ENCODE peak calls at places on chromosomes 5 and 9, in five cellular contexts. A is psoas muscle, H is lower lobe of right lung, K is Peyer's patch, Z is heart right ventricle. Y is an unnamed sample. For H3K27me3, the result is how much of the 10 kb centered on the place peaks cover.

GRCh38 chr9:77547113-77547731 is 100.9 kb downstream of the GNA14 start:
- DNase-seq in A (no peak), H (no peak), K (no peak), Z (no peak), Y (no peak)

GRCh38 chr5:142221091-142221860 is 103.5 kb downstream of the SPRY4 start:
- DNase-seq in A (no peak), H (no peak), K (no peak), Z (no peak), Y (no peak)

GRCh38 chr5:141515141-141515540 is 26.3 kb downstream of the PCDHGC5 start:
- DNase-seq in A (no peak), H (no peak), K (no peak), Z (no peak), Y (no peak)

GRCh38 chr9:96164268-96164683 is 137.7 kb downstream of the HSD17B3 start:
- DNase-seq in A (no peak), H (no peak), K (peak), Z (no peak), Y (no peak)

GRCh38 chr9:86176468-86176867 is 77.1 kb upstream of the GOLM1 start:
- DNase-seq in A (no peak), H (no peak), K (peak), Z (no peak), Y (no peak)

GRCh38 chr5:68839019-68839552 is 254.7 kb upstream of the SLC30A5 start:
- DNase-seq in A (peak), H (no peak), K (no peak), Z (no peak), Y (no peak)

GRCh38 chr5:113909782-113910181 is 396.3 kb downstream of the YTHDC2 start:
- DNase-seq in A (no peak), H (no peak), K (no peak), Z (no peak), Y (no peak)

GRCh38 chr9:94933429-94933828 is 206.9 kb downstream of the AOPEP start:
- DNase-seq in A (no peak), H (no peak), K (no peak), Z (no peak), Y (no peak)

GRCh38 chr5:149442563-149443182 is 63.6 kb upstream of the IL17B start:
- DNase-seq in A (peak), H (peak), K (peak), Z (peak), Y (peak)

GRCh38 chr9:35515766-35516165 is 25.9 kb downstream of the RUSC2 start:
- DNase-seq in A (no peak), H (peak), K (no peak), Z (no peak), Y (no peak)

GRCh38 chr9:32011049-32011448 is 373.4 kb upstream of the ACO1 start:
- DNase-seq in A (no peak), H (no peak), K (no peak), Z (no peak), Y (no peak)

GRCh38 chr5:148455055-148455675 is 71.4 kb downstream of the FBXO38 start:
- DNase-seq in A (no peak), H (no peak), K (no peak), Z (no peak), Y (no peak)

GRCh38 chr5:389197-389821 is 53.7 kb upstream of the EXOC3 start:
- DNase-seq in A (no peak), H (no peak), K (no peak), Z (no peak), Y (peak)

GRCh38 chr5:171712616-171713015 is 73.0 kb upstream of the SMIM23 start:
- DNase-seq in A (no peak), H (no peak), K (no peak), Z (peak), Y (no peak)

GRCh38 chr5:142015781-142016533 is 3.1 kb upstream of the GNPDA1 start:
- DNase-seq in A (no peak), H (no peak), K (peak), Z (no peak), Y (no peak)

GRCh38 chr5:133338504-133339355 is 273.6 kb downstream of the FSTL4 start:
- DNase-seq in A (no peak), H (no peak), K (no peak), Z (no peak), Y (no peak)

GRCh38 chr5:167764650-167765289 is 526.7 kb upstream of the WWC1 start:
- DNase-seq in A (no peak), H (no peak), K (no peak), Z (no peak), Y (no peak)

GRCh38 chr9:70679845-70680244 is 265.4 kb upstream of the KLF9 start:
- DNase-seq in A (no peak), H (no peak), K (no peak), Z (no peak), Y (no peak)

GRCh38 chr5:138177936-138178515 is 404 bp downstream of the BRD8 start:
- DNase-seq in A (no peak), H (peak), K (peak), Z (peak), Y (no peak)

GRCh38 chr5:126872558-126873349 is 95.8 kb downstream of the LMNB1 start:
- DNase-seq in A (no peak), H (no peak), K (no peak), Z (no peak), Y (no peak)

GRCh38 chr5:172745406-172745805 is 25.6 kb downstream of the DUSP1 start:
- DNase-seq in A (no peak), H (no peak), K (no peak), Z (no peak), Y (no peak)

GRCh38 chr5:169435506-169436230 is 134.7 kb upstream of the SLIT3 start:
- DNase-seq in A (no peak), H (no peak), K (no peak), Z (no peak), Y (no peak)

GRCh38 chr9:127269440-127269839 is 4.9 kb downstream of the GARNL3 start:
- DNase-seq in A (no peak), H (no peak), K (no peak), Z (no peak), Y (no peak)

GRCh38 chr5:134561871-134562296 is 36.4 kb downstream of the JADE2 start:
- DNase-seq in A (no peak), H (no peak), K (no peak), Z (peak), Y (no peak)

GRCh38 chr9:6631207-6631512 is 14.4 kb downstream of the GLDC start:
- DNase-seq in A (no peak), H (no peak), K (no peak), Z (no peak), Y (no peak)

GRCh38 chr9:38008168-38009034 is 60.6 kb downstream of the SHB start:
- DNase-seq in A (no peak), H (peak), K (peak), Z (no peak), Y (no peak)

GRCh38 chr9:72327631-72328030 is 37.4 kb downstream of the ZFAND5 start:
- DNase-seq in A (no peak), H (no peak), K (no peak), Z (no peak), Y (no peak)

GRCh38 chr9:92737611-92738299 is 26.9 kb downstream of the BICD2 start:
- DNase-seq in A (no peak), H (no peak), K (peak), Z (no peak), Y (no peak)

GRCh38 chr9:79945495-79945894 is 373.7 kb downstream of the TLE4 start:
- DNase-seq in A (no peak), H (no peak), K (no peak), Z (no peak), Y (no peak)

GRCh38 chr9:97958812-97959511 is 21.0 kb upstream of the HEMGN start:
- DNase-seq in A (no peak), H (no peak), K (no peak), Z (no peak), Y (no peak)

GRCh38 chr9:103003689-103004088 is 8.6 kb downstream of the CYLC2 start:
- DNase-seq in A (no peak), H (no peak), K (no peak), Z (no peak), Y (no peak)

GRCh38 chr9:124886866-124887492 is 25.0 kb downstream of the ARPC5L start:
- DNase-seq in A (peak), H (peak), K (no peak), Z (no peak), Y (no peak)

GRCh38 chr9:133973791-133974630 is 18.1 kb downstream of the VAV2 start:
- DNase-seq in A (peak), H (peak), K (peak), Z (no peak), Y (peak)

GRCh38 chr5:92704590-92704989 is 876.4 kb downstream of the NR2F1-AS1 start:
- DNase-seq in A (no peak), H (no peak), K (no peak), Z (no peak), Y (no peak)

GRCh38 chr5:52799358-52799982 is 11.8 kb downstream of the ITGA1 start:
- DNase-seq in A (peak), H (peak), K (peak), Z (peak), Y (peak)

GRCh38 chr5:147036691-147037245 is 158.2 kb upstream of the PPP2R2B start:
- DNase-seq in A (no peak), H (no peak), K (no peak), Z (no peak), Y (no peak)

GRCh38 chr9:120864719-120865118 is 12.3 kb downstream of the PHF19 start:
- DNase-seq in A (no peak), H (no peak), K (no peak), Z (no peak), Y (no peak)

GRCh38 chr9:127635198-127635735 is 23.2 kb downstream of the STXBP1 start:
- DNase-seq in A (no peak), H (no peak), K (peak), Z (no peak), Y (no peak)

GRCh38 chr5:60066502-60066901 is 173.0 kb upstream of the PDE4D start:
- DNase-seq in A (no peak), H (no peak), K (no peak), Z (no peak), Y (no peak)
- H3K27me3 ChIP-seq in A (under half), H (under half), K (under half), Z (under half), Y (under half)

GRCh38 chr5:1845696-1846095 is 37.0 kb downstream of the IRX4 start:
- DNase-seq in A (no peak), H (no peak), K (no peak), Z (no peak), Y (no peak)
- TF ChIP-seq CTCF in A (no peak), H (no peak), K (no peak), Z (no peak), Y (no peak)

GRCh38 chr5:3034449-3034848 is 283.0 kb upstream of the IRX2 start:
- DNase-seq in A (no peak), H (no peak), K (no peak), Z (no peak), Y (no peak)

GRCh38 chr5:3033033-3033755 is 281.7 kb upstream of the IRX2 start:
- DNase-seq in A (no peak), H (no peak), K (no peak), Z (no peak), Y (no peak)

GRCh38 chr5:3034881-3035280 is 283.4 kb upstream of the IRX2 start:
- DNase-seq in A (no peak), H (no peak), K (no peak), Z (no peak), Y (no peak)

GRCh38 chr5:3036041-3036440 is 284.6 kb upstream of the IRX2 start:
- DNase-seq in A (no peak), H (no peak), K (no peak), Z (no peak), Y (no peak)

DNA sequence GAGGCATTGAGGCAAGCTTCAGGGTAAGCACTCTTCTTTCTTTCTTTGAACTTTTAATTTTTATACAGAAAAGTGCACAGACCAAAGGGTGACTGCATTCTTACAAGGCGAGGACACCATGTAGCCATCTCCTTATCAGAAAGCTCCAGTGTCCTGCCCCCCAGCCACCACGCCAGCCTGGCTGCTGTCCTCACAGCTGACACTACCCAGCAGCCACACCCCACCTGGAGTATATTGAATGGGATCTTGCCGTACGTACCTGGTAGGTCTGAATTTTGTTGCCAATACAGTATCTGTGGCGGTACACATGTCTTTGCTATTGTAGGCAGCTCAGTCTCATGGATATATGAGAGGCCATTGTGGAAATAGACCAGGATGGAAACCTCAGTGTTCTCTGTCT is 284.0 kb upstream of the IRX2 start:
- DNase-seq in A (no peak), H (no peak), K (no peak), Z (no peak), Y (peak)
- H3K27me3 ChIP-seq in A (under half), H (under half), K (under half), Z (under half), Y (under half)

DNA sequence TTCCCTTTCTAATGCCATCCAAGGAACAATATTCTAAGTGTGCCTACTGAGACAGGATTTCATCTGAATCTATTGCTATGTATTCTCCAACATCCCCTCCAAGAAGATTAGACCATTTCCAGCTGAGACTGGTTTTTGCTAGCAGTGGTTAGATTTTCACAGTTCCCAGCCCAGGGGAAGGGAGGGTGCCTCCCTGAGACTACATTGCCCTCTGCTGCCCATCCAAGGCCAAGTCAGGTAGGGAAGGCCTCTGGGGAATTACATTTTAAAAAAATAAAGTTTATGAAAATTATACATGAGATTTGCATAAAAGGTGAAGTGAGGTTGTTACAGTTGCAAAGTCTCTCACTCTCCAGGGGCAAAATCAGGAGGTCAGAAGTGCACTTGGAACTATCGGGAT is 28.0 kb upstream of the SYK start:
- DNase-seq in A (no peak), H (no peak), K (peak), Z (no peak), Y (no peak)
- TF ChIP-seq CTCF in A (no peak), H (peak), K (peak), Z (no peak), Y (peak)

GRCh38 chr5:100902406-100903035 is 561 bp downstream of the ST8SIA4 start:
- DNase-seq in A (no peak), H (no peak), K (peak), Z (no peak), Y (no peak)

GRCh38 chr5:100900796-100901731 is 2.0 kb downstream of the ST8SIA4 start:
- DNase-seq in A (peak), H (peak), K (peak), Z (peak), Y (peak)

GRCh38 chr5:100903036-100903887 is at the start of gene ST8SIA4:
- DNase-seq in A (peak), H (peak), K (peak), Z (peak), Y (peak)

GRCh38 chr5:100900142-100900795 is 2.8 kb downstream of the ST8SIA4 start:
- DNase-seq in A (peak), H (peak), K (peak), Z (peak), Y (no peak)

DNA sequence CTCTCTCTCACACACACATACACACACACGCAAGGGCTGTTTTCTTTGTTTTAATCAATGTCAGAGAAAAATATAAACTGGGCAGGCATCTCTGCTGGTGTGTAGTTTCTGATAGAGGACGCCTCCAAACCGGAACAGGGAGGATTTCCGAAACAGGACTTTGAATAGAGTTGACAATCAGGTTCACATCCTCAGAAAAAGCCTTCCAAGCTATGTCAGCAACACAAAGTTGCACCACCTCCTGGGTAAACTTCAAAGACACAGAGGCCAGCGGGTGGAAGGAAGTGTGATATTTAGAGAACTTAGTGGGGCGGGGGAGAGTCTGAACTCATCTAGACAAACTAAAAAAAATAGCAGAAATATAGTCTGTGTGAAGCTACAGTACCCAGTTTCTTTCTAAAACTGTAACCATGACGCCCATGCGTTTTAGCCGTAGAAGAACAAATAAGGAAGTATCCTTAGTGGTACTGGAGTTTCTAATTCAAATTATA is 1.2 kb downstream of the ST8SIA4 start:
- DNase-seq in A (peak), H (peak), K (peak), Z (peak), Y (peak)
- H3K27me3 ChIP-seq in A (under half), H (under half), K (under half), Z (under half), Y (under half)

Y was measured in pancreas.